ENCODE peak calls at places on chromosomes 16 and 17, in five cellular contexts. C, A, M, H and K are unnamed samples.

GRCh38 chr16:19555938-19556778 is 655 bp downstream of the VPS35L start:
- DNase-seq in C (no peak), A (no peak), M (peak), H (no peak), K (peak)

GRCh38 chr17:82648761-82649474 is 674 bp upstream of the WDR45B start:
- DNase-seq in C (peak), A (no peak), M (peak), H (no peak), K (peak)

GRCh38 chr16:83508295-83508694 is 299.5 kb upstream of the HSBP1 start:
- DNase-seq in C (no peak), A (no peak), M (no peak), H (no peak), K (no peak)

GRCh38 chr16:87201052-87201451 is 116.1 kb downstream of the C16orf95 start:
- DNase-seq in C (no peak), A (no peak), M (no peak), H (no peak), K (no peak)

GRCh38 chr17:4542726-4543191 is 12.4 kb downstream of the MYBBP1A start:
- DNase-seq in C (no peak), A (no peak), M (no peak), H (no peak), K (no peak)

GRCh38 chr16:12062343-12063003 is 85.9 kb downstream of the SNX29 start:
- DNase-seq in C (no peak), A (no peak), M (no peak), H (no peak), K (no peak)

GRCh38 chr17:74037320-74037719 is 166.2 kb upstream of the RPL38 start:
- DNase-seq in C (no peak), A (no peak), M (peak), H (no peak), K (peak)

GRCh38 chr17:38729886-38730525 is at the start of gene CISD3:
- DNase-seq in C (peak), A (no peak), M (peak), H (peak), K (peak)

GRCh38 chr17:11388061-11388460 is 147.0 kb downstream of the SHISA6 start:
- DNase-seq in C (no peak), A (no peak), M (no peak), H (no peak), K (no peak)

GRCh38 chr16:4358831-4359561 is 7.9 kb upstream of the PAM16 start:
- DNase-seq in C (peak), A (no peak), M (peak), H (peak), K (peak)

GRCh38 chr16:3482659-3483241 is 12.5 kb downstream of the C16orf90 start:
- DNase-seq in C (no peak), A (no peak), M (no peak), H (no peak), K (no peak)

GRCh38 chr16:11556214-11556819 is 30.4 kb downstream of the LITAF start:
- DNase-seq in C (no peak), A (no peak), M (no peak), H (no peak), K (no peak)

GRCh38 chr16:62764572-62764971 is 728.3 kb upstream of the CDH8 start:
- DNase-seq in C (no peak), A (no peak), M (no peak), H (no peak), K (no peak)

GRCh38 chr16:14199624-14200023 is 128.5 kb downstream of the MRTFB start:
- DNase-seq in C (no peak), A (no peak), M (no peak), H (no peak), K (no peak)

GRCh38 chr16:56450275-56450889 is 750 bp downstream of the NUDT21 start:
- DNase-seq in C (no peak), A (no peak), M (no peak), H (no peak), K (no peak)

GRCh38 chr16:12436201-12436657 is 367.5 kb downstream of the CPPED1 start:
- DNase-seq in C (peak), A (peak), M (no peak), H (no peak), K (peak)

GRCh38 chr16:57109500-57110105 is 17.2 kb downstream of the CPNE2 start:
- DNase-seq in C (no peak), A (no peak), M (no peak), H (no peak), K (no peak)

GRCh38 chr16:89863741-89864391 is 9.5 kb upstream of the TCF25 start:
- DNase-seq in C (no peak), A (no peak), M (no peak), H (no peak), K (no peak)

GRCh38 chr17:20944014-20944905 is 98.6 kb downstream of the USP22 start:
- DNase-seq in C (peak), A (no peak), M (peak), H (no peak), K (peak)

GRCh38 chr17:17840751-17841591 is 4.2 kb upstream of the SREBF1 start:
- DNase-seq in C (peak), A (no peak), M (no peak), H (no peak), K (peak)

GRCh38 chr17:81039854-81040758 is 5.2 kb downstream of the BAIAP2 start:
- DNase-seq in C (no peak), A (no peak), M (peak), H (no peak), K (no peak)

GRCh38 chr17:32569171-32570080 is 82.6 kb downstream of the CDK5R1 start:
- DNase-seq in C (no peak), A (no peak), M (no peak), H (no peak), K (no peak)

GRCh38 chr17:83036193-83036592 is 43.2 kb upstream of the METRNL start:
- DNase-seq in C (no peak), A (no peak), M (no peak), H (no peak), K (no peak)

GRCh38 chr16:901715-902601 is 68.8 kb downstream of the LMF1 start:
- DNase-seq in C (no peak), A (no peak), M (no peak), H (no peak), K (no peak)

GRCh38 chr16:54928421-54929089 is 2.1 kb upstream of the IRX5 start:
- DNase-seq in C (peak), A (no peak), M (peak), H (no peak), K (peak)

GRCh38 chr17:35023538-35023937 is 40.0 kb downstream of the RFFL start:
- DNase-seq in C (no peak), A (no peak), M (no peak), H (no peak), K (no peak)

GRCh38 chr16:88505405-88506082 is 52.5 kb downstream of the ZFPM1 start:
- DNase-seq in C (peak), A (no peak), M (peak), H (peak), K (peak)

GRCh38 chr17:40903129-40903847 is 18.2 kb upstream of the KRT20 start:
- DNase-seq in C (peak), A (no peak), M (no peak), H (no peak), K (peak)

GRCh38 chr17:4427505-4427904 is 6.2 kb upstream of the SPNS3 start:
- DNase-seq in C (no peak), A (no peak), M (no peak), H (no peak), K (no peak)

GRCh38 chr17:10604521-10604920 is 52.6 kb downstream of the MYH3 start:
- DNase-seq in C (no peak), A (no peak), M (no peak), H (no peak), K (no peak)

GRCh38 chr17:57407287-57408063 is 151.2 kb downstream of the MSI2 start:
- DNase-seq in C (peak), A (no peak), M (peak), H (no peak), K (peak)